ENCODE peak calls at places on chromosomes 6 and 20, in eight cellular contexts. One of them, this sample, is unnamed. For H3K4me1 and H3K27me3, the result is how much of the 10 kb centered on the place peaks cover.

GRCh38 chr20:35503841-35504460 is 25.5 kb downstream of the C20orf173 start:
- DNase-seq in tibial artery: no peak
- DNase-seq in psoas muscle: no peak
- DNase-seq in HepG2: no peak
- DNase-seq in cardiac muscle cell: peak
- DNase-seq in thyroid gland: no peak
- DNase-seq in fibroblast of lung: no peak
- DNase-seq in left lung: no peak
- DNase-seq in this sample: no peak

GRCh38 chr6:117613920-117614535 is 11.7 kb upstream of the GOPC start:
- DNase-seq in tibial artery: no peak
- DNase-seq in psoas muscle: no peak
- DNase-seq in HepG2: no peak
- DNase-seq in cardiac muscle cell: no peak
- DNase-seq in thyroid gland: no peak
- DNase-seq in fibroblast of lung: peak
- DNase-seq in left lung: no peak
- DNase-seq in this sample: no peak

GRCh38 chr6:166642646-166643045 is 15.6 kb upstream of the RPS6KA2 start:
- DNase-seq in tibial artery: no peak
- DNase-seq in psoas muscle: no peak
- DNase-seq in HepG2: no peak
- DNase-seq in cardiac muscle cell: no peak
- DNase-seq in thyroid gland: no peak
- DNase-seq in fibroblast of lung: no peak
- DNase-seq in left lung: no peak
- DNase-seq in this sample: no peak

GRCh38 chr20:54377992-54378773 is 97.2 kb upstream of the DOK5 start:
- DNase-seq in tibial artery: no peak
- DNase-seq in psoas muscle: no peak
- DNase-seq in HepG2: no peak
- DNase-seq in cardiac muscle cell: no peak
- DNase-seq in thyroid gland: no peak
- DNase-seq in fibroblast of lung: no peak
- DNase-seq in left lung: no peak
- DNase-seq in this sample: no peak

GRCh38 chr6:107578642-107579332 is 88.9 kb downstream of the SOBP start:
- DNase-seq in tibial artery: no peak
- DNase-seq in psoas muscle: no peak
- DNase-seq in HepG2: no peak
- DNase-seq in cardiac muscle cell: no peak
- DNase-seq in thyroid gland: no peak
- DNase-seq in fibroblast of lung: no peak
- DNase-seq in left lung: no peak
- DNase-seq in this sample: no peak

GRCh38 chr6:107736713-107737396 is 87.3 kb downstream of the SCML4 start:
- DNase-seq in tibial artery: no peak
- DNase-seq in psoas muscle: no peak
- DNase-seq in HepG2: no peak
- DNase-seq in cardiac muscle cell: no peak
- DNase-seq in thyroid gland: no peak
- DNase-seq in fibroblast of lung: no peak
- DNase-seq in left lung: no peak
- DNase-seq in this sample: no peak

GRCh38 chr6:12393100-12393499 is 102.9 kb downstream of the EDN1 start:
- DNase-seq in tibial artery: no peak
- DNase-seq in psoas muscle: no peak
- DNase-seq in HepG2: no peak
- DNase-seq in cardiac muscle cell: no peak
- DNase-seq in thyroid gland: no peak
- DNase-seq in fibroblast of lung: no peak
- DNase-seq in left lung: no peak
- DNase-seq in this sample: no peak

GRCh38 chr6:109486068-109486467 is 3.0 kb upstream of the ZBTB24 start:
- DNase-seq in tibial artery: no peak
- DNase-seq in psoas muscle: no peak
- DNase-seq in HepG2: peak
- DNase-seq in cardiac muscle cell: no peak
- DNase-seq in thyroid gland: no peak
- DNase-seq in fibroblast of lung: no peak
- DNase-seq in left lung: no peak
- DNase-seq in this sample: no peak

GRCh38 chr20:17622086-17622850 is 52.4 kb downstream of the DSTN start:
- DNase-seq in tibial artery: peak
- DNase-seq in psoas muscle: no peak
- DNase-seq in HepG2: no peak
- DNase-seq in cardiac muscle cell: no peak
- DNase-seq in thyroid gland: no peak
- DNase-seq in fibroblast of lung: no peak
- DNase-seq in left lung: peak
- DNase-seq in this sample: no peak

GRCh38 chr6:134190883-134191282 is 127.0 kb downstream of the SGK1 start:
- DNase-seq in tibial artery: no peak
- DNase-seq in psoas muscle: no peak
- DNase-seq in HepG2: no peak
- DNase-seq in cardiac muscle cell: no peak
- DNase-seq in thyroid gland: no peak
- DNase-seq in fibroblast of lung: no peak
- DNase-seq in left lung: no peak
- DNase-seq in this sample: no peak

GRCh38 chr20:20373046-20373706 is 5.3 kb downstream of the INSM1 start:
- DNase-seq in tibial artery: no peak
- DNase-seq in psoas muscle: no peak
- DNase-seq in HepG2: no peak
- DNase-seq in cardiac muscle cell: peak
- DNase-seq in thyroid gland: no peak
- DNase-seq in fibroblast of lung: peak
- DNase-seq in left lung: no peak
- DNase-seq in this sample: no peak

GRCh38 chr20:40687384-40688128 is 1.5 kb downstream of the MAFB start:
- DNase-seq in tibial artery: no peak
- DNase-seq in psoas muscle: peak
- DNase-seq in HepG2: no peak
- DNase-seq in cardiac muscle cell: peak
- DNase-seq in thyroid gland: peak
- DNase-seq in fibroblast of lung: peak
- DNase-seq in left lung: peak
- DNase-seq in this sample: peak

GRCh38 chr6:145960918-145961604 is 3.1 kb downstream of the SHPRH start:
- DNase-seq in tibial artery: no peak
- DNase-seq in psoas muscle: no peak
- DNase-seq in HepG2: no peak
- DNase-seq in cardiac muscle cell: peak
- DNase-seq in thyroid gland: peak
- DNase-seq in fibroblast of lung: peak
- DNase-seq in left lung: peak
- DNase-seq in this sample: no peak

GRCh38 chr6:125904871-125905270 is 51.7 kb upstream of the HINT3 start:
- DNase-seq in tibial artery: no peak
- DNase-seq in psoas muscle: no peak
- DNase-seq in HepG2: no peak
- DNase-seq in cardiac muscle cell: no peak
- DNase-seq in thyroid gland: peak
- DNase-seq in fibroblast of lung: peak
- DNase-seq in left lung: no peak
- DNase-seq in this sample: no peak

GRCh38 chr20:64103871-64104666 is 3.3 kb downstream of the NPBWR2 start:
- DNase-seq in tibial artery: no peak
- DNase-seq in psoas muscle: no peak
- DNase-seq in HepG2: no peak
- DNase-seq in cardiac muscle cell: no peak
- DNase-seq in thyroid gland: peak
- DNase-seq in fibroblast of lung: no peak
- DNase-seq in left lung: peak
- DNase-seq in this sample: peak

GRCh38 chr6:116246089-116246488 is 7.8 kb downstream of the TSPYL4 start:
- DNase-seq in tibial artery: no peak
- DNase-seq in psoas muscle: no peak
- DNase-seq in HepG2: no peak
- DNase-seq in cardiac muscle cell: peak
- DNase-seq in thyroid gland: no peak
- DNase-seq in fibroblast of lung: peak
- DNase-seq in left lung: no peak
- DNase-seq in this sample: no peak

GRCh38 chr6:116247285-116247684 is 6.6 kb downstream of the TSPYL4 start:
- DNase-seq in tibial artery: no peak
- DNase-seq in psoas muscle: no peak
- DNase-seq in HepG2: peak
- DNase-seq in cardiac muscle cell: no peak
- DNase-seq in thyroid gland: no peak
- DNase-seq in fibroblast of lung: no peak
- DNase-seq in left lung: no peak
- DNase-seq in this sample: no peak

GRCh38 chr6:116244284-116244683 is 9.6 kb downstream of the TSPYL4 start:
- DNase-seq in tibial artery: no peak
- DNase-seq in psoas muscle: no peak
- DNase-seq in HepG2: no peak
- DNase-seq in cardiac muscle cell: no peak
- DNase-seq in thyroid gland: no peak
- DNase-seq in fibroblast of lung: no peak
- DNase-seq in left lung: no peak
- DNase-seq in this sample: no peak

GRCh38 chr6:116251568-116252384 is 2.1 kb downstream of the TSPYL4 start:
- DNase-seq in tibial artery: no peak
- DNase-seq in psoas muscle: no peak
- DNase-seq in HepG2: no peak
- DNase-seq in cardiac muscle cell: peak
- DNase-seq in thyroid gland: no peak
- DNase-seq in fibroblast of lung: peak
- DNase-seq in left lung: no peak
- DNase-seq in this sample: no peak

DNA sequence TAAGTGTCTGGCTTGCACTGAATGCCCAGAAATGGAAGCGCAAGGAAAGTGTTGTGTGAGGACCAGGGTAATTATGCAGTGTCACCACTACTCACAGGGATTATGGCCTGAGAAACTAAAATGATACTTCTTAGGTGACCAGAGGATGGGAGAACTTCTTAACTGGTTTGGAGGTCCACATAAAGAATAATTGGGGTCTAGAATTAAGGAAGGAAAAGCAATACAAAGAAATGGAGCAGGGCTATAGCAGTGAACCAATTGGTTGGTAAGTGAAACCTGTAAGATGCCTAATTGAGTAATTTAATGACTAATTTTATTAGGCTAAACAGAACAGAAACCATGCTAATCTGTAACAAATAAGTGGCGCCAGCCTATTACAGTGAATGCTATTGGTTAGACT is 5.3 kb downstream of the TSPYL4 start:
- DNase-seq in tibial artery: no peak
- DNase-seq in psoas muscle: no peak
- DNase-seq in HepG2: no peak
- DNase-seq in cardiac muscle cell: no peak
- DNase-seq in thyroid gland: no peak
- DNase-seq in fibroblast of lung: no peak
- DNase-seq in left lung: no peak
- DNase-seq in this sample: no peak
- H3K4me1 ChIP-seq in tibial artery: under half
- H3K4me1 ChIP-seq in psoas muscle: under half
- H3K4me1 ChIP-seq in HepG2: half or more
- H3K4me1 ChIP-seq in cardiac muscle cell: under half
- H3K4me1 ChIP-seq in thyroid gland: under half
- H3K4me1 ChIP-seq in fibroblast of lung: under half
- H3K4me1 ChIP-seq in left lung: under half
- H3K4me1 ChIP-seq in this sample: under half

DNA sequence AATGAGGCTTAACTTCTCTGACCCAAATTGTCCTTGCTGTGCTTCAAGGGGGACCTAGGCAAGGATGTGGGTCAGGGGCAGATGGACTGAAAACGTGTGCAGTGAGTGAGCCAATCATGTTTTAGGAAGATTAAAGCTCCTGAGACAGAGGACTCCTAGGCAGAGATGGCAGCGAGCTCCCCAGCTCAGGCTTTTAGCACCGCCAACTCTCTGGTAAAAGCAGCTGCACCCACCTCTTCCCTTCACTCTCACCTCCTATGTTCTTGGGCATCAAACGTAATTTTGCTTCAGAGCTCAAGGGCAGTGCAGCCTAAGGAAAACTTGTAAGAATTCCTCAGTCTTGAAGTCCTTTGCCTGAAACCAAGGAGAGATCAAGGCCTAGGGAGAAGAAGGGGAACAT is 10.3 kb downstream of the RPP21 start:
- DNase-seq in tibial artery: no peak
- DNase-seq in psoas muscle: no peak
- DNase-seq in HepG2: no peak
- DNase-seq in cardiac muscle cell: no peak
- DNase-seq in thyroid gland: no peak
- DNase-seq in fibroblast of lung: no peak
- DNase-seq in left lung: no peak
- DNase-seq in this sample: no peak
- H3K27me3 ChIP-seq in tibial artery: under half
- H3K27me3 ChIP-seq in psoas muscle: under half
- H3K27me3 ChIP-seq in HepG2: under half
- H3K27me3 ChIP-seq in cardiac muscle cell: under half
- H3K27me3 ChIP-seq in thyroid gland: under half
- H3K27me3 ChIP-seq in fibroblast of lung: under half
- H3K27me3 ChIP-seq in left lung: half or more
- H3K27me3 ChIP-seq in this sample: under half

DNA sequence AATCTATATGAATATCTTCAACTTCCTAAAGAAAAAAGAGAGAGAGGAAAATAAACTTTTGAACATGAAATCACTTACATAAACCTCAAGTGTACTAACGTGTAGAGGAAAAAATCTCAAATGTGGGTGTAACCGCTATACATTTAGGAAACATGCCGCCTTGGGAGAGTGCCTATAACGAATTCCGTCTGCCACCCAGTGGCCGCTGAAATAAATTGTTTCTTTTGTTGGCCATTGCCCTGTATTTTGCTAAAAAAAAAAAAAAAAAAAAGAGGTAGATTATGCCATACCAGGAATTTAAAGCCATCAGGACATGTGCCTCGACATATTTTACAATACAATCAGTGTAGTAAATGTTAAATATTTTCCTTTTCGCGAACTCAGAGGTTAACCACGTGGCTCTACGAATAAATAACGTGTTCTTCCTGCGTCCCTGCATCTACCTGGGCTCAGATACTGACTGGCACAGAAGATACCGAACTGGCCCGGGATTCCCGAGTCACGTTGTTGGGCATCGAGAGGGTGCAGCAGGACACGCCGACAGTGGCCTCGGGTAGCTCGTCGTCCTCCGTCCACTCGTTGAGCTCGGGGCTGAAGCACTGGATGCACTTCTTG is 14.3 kb downstream of the KLHL31 start:
- DNase-seq in tibial artery: peak
- DNase-seq in psoas muscle: peak
- DNase-seq in HepG2: peak
- DNase-seq in cardiac muscle cell: peak
- DNase-seq in thyroid gland: peak
- DNase-seq in fibroblast of lung: peak
- DNase-seq in left lung: no peak
- DNase-seq in this sample: no peak
- TF ChIP-seq CTCF in tibial artery: peak
- TF ChIP-seq CTCF in psoas muscle: peak
- TF ChIP-seq CTCF in HepG2: peak
- TF ChIP-seq CTCF in cardiac muscle cell: peak
- TF ChIP-seq CTCF in thyroid gland: peak
- TF ChIP-seq CTCF in fibroblast of lung: peak
- TF ChIP-seq CTCF in left lung: peak
- TF ChIP-seq CTCF in this sample: peak

DNA sequence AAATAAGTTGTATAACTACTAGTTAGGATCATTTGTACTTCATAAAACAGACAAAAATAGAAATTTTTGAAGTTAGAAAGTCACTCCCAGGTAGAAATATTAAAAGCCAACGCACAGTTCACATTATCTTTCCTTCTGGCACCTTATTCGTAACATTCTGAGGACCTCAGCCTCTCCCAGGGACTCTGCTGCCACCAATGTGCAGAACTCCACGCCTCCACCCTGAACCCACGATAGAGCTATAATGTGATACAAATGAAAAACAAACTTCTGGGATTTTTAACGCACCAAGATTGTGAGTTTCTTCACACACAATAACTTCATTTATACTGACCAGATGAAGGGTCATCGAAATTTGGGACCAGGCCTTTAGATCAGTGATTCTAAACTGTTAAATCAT is 9.5 kb downstream of the BMP7 start:
- DNase-seq in tibial artery: no peak
- DNase-seq in psoas muscle: no peak
- DNase-seq in HepG2: no peak
- DNase-seq in cardiac muscle cell: no peak
- DNase-seq in thyroid gland: no peak
- DNase-seq in fibroblast of lung: no peak
- DNase-seq in left lung: no peak
- DNase-seq in this sample: no peak
- H3K4me1 ChIP-seq in tibial artery: under half
- H3K4me1 ChIP-seq in psoas muscle: under half
- H3K4me1 ChIP-seq in HepG2: under half
- H3K4me1 ChIP-seq in cardiac muscle cell: half or more
- H3K4me1 ChIP-seq in thyroid gland: under half
- H3K4me1 ChIP-seq in fibroblast of lung: under half
- H3K4me1 ChIP-seq in left lung: under half
- H3K4me1 ChIP-seq in this sample: under half